ENCODE peak calls at places on chromosomes 3 and 15, in seven cellular contexts. N is astrocyte of the spinal cord, O is dorsolateral prefrontal cortex, D is progenitor cell of endocrine pancreas, I is GM12865, R is WERI-Rb-1, L is lower leg skin. W is an unnamed sample.

GRCh38 chr3:52077376-52077775 is 21.0 kb upstream of the DUSP7 start:
- DNase-seq in N (no peak), O (no peak), D (no peak), I (no peak), R (no peak), L (no peak), W (no peak)

GRCh38 chr3:196164576-196164975 is 46.6 kb downstream of the ZDHHC19 start:
- DNase-seq in N (no peak), O (no peak), D (no peak), I (no peak), R (no peak), L (no peak), W (no peak)

GRCh38 chr3:52886049-52886730 is 11.2 kb downstream of the STIMATE start:
- DNase-seq in N (no peak), O (no peak), D (no peak), I (no peak), R (no peak), L (no peak), W (no peak)

GRCh38 chr3:64798316-64798715 is 110.5 kb upstream of the ADAMTS9 start:
- DNase-seq in N (no peak), O (no peak), D (no peak), I (no peak), R (no peak), L (no peak), W (no peak)

GRCh38 chr3:18501679-18502343 is 76.7 kb upstream of the SATB1 start:
- DNase-seq in N (no peak), O (no peak), D (no peak), I (no peak), R (no peak), L (no peak), W (no peak)

GRCh38 chr15:64713592-64713991 is 61.8 kb downstream of the RBPMS2 start:
- DNase-seq in N (no peak), O (no peak), D (no peak), I (no peak), R (no peak), L (no peak), W (no peak)

GRCh38 chr3:193040836-193041672 is 123.4 kb upstream of the MB21D2 start:
- DNase-seq in N (peak; percentile 66), O (no peak), D (no peak), I (peak; percentile 68), R (peak; percentile 7), L (no peak), W (peak; percentile 53)

GRCh38 chr3:2303567-2303966 is 204.9 kb downstream of the CNTN4 start:
- DNase-seq in N (peak; percentile 0), O (no peak), D (peak; percentile 56), I (peak; percentile 39), R (no peak), L (no peak), W (peak; percentile 15)

GRCh38 chr15:31147943-31148621 is 46.6 kb upstream of the TRPM1 start:
- DNase-seq in N (no peak), O (no peak), D (no peak), I (no peak), R (no peak), L (peak; percentile 50), W (no peak)

GRCh38 chr15:78370013-78370412 is 29.9 kb downstream of the CRABP1 start:
- DNase-seq in N (no peak), O (no peak), D (no peak), I (no peak), R (peak; percentile 68), L (peak; percentile 69), W (no peak)

GRCh38 chr15:64478863-64479262 is 18.5 kb downstream of the ZNF609 start:
- DNase-seq in N (no peak), O (no peak), D (no peak), I (no peak), R (no peak), L (no peak), W (no peak)

GRCh38 chr15:97027772-97028171 is 697.3 kb downstream of the NR2F2 start:
- DNase-seq in N (no peak), O (no peak), D (no peak), I (no peak), R (no peak), L (no peak), W (no peak)

GRCh38 chr3:52144034-52144795 is 10.0 kb downstream of the POC1A start:
- DNase-seq in N (peak; percentile 84), O (peak; percentile 83), D (peak; percentile 71), I (peak; percentile 90), R (peak; percentile 88), L (peak; percentile 96), W (peak; percentile 90)

GRCh38 chr3:141275511-141275910 is 43.9 kb downstream of the PXYLP1 start:
- DNase-seq in N (no peak), O (no peak), D (no peak), I (no peak), R (no peak), L (no peak), W (no peak)

GRCh38 chr15:51193526-51193925 is 98.8 kb upstream of the TNFAIP8L3 start:
- DNase-seq in N (peak; percentile 17), O (no peak), D (no peak), I (no peak), R (no peak), L (no peak), W (no peak)

GRCh38 chr3:33278106-33278672 is 947 bp downstream of the FBXL2 start:
- DNase-seq in N (peak; percentile 19), O (peak; percentile 5), D (no peak), I (no peak), R (peak; percentile 24), L (no peak), W (no peak)

GRCh38 chr15:47196057-47196456 is 521.2 kb upstream of the SEMA6D start:
- DNase-seq in N (peak; percentile 82), O (peak; percentile 55), D (peak; percentile 68), I (peak; percentile 82), R (peak; percentile 91), L (peak; percentile 93), W (peak; percentile 50)

GRCh38 chr3:43996379-43997301 is 245.0 kb upstream of the TOPAZ1 start:
- DNase-seq in N (peak; percentile 63), O (no peak), D (no peak), I (peak; percentile 78), R (peak; percentile 58), L (peak; percentile 83), W (peak; percentile 71)

GRCh38 chr3:139745831-139746230 is 68.1 kb upstream of the NMNAT3 start:
- DNase-seq in N (peak; percentile 54), O (no peak), D (no peak), I (peak; percentile 28), R (no peak), L (no peak), W (no peak)

DNA sequence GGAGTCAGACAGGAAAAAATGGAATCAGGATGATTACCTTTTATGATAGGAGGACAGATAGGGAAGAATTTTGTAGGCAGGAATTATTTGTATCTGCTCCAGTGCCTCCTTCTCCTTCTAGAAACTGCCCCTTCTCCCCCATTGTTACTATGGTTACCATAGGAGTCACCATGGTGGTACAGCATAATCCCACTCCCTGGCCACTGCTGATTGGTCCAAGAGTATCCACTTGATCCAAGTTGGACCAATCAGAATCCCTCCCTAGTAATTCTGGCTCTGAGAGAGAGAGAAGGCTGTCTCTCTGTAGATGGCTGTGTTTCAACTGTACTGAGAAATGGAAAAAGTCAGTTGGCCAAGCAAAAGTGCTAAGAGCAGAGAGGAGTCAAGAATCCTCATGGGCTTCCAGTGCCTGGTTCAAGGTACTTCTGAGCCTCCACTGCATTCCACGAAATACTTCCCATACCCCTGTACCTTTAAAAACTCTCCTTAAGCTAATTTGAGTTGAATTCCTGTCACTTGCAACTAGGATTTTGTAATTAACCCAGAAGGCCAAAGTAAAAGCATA is 120.6 kb upstream of the SPATA12 start:
- DNase-seq in N (no peak), O (no peak), D (no peak), I (no peak), R (no peak), L (no peak), W (no peak)
- TF ChIP-seq CTCF in N (no peak), O (no peak), D (no peak), I (no peak), R (no peak), L (no peak), W (no peak)

GRCh38 chr15:54772663-54773062 is 424.1 kb downstream of the RSL24D1 start:
- DNase-seq in N (no peak), O (no peak), D (no peak), I (no peak), R (no peak), L (no peak), W (no peak)

DNA sequence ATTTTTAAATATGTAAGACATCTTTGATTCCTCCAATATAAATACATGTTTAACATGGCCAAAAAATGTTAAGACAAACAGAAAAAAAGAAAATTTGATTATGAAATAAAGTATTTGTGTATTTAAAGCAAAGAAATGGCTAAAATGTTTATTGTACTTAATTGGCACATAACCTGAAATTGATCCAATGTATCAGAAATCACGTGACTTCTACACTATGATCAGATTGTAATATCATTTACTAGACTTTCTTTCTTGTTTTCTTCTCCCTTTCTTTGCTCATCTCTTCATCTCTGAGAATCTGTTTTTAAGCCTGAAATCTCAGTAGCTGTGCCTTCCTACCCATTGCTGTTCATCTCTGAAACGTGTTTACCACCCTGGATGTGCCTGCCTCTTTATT is 420.3 kb downstream of the RSL24D1 start:
- DNase-seq in N (no peak), O (no peak), D (no peak), I (no peak), R (no peak), L (no peak), W (no peak)
- TF ChIP-seq CTCF in N (no peak), O (no peak), D (no peak), I (no peak), R (no peak), L (no peak), W (no peak)

DNA sequence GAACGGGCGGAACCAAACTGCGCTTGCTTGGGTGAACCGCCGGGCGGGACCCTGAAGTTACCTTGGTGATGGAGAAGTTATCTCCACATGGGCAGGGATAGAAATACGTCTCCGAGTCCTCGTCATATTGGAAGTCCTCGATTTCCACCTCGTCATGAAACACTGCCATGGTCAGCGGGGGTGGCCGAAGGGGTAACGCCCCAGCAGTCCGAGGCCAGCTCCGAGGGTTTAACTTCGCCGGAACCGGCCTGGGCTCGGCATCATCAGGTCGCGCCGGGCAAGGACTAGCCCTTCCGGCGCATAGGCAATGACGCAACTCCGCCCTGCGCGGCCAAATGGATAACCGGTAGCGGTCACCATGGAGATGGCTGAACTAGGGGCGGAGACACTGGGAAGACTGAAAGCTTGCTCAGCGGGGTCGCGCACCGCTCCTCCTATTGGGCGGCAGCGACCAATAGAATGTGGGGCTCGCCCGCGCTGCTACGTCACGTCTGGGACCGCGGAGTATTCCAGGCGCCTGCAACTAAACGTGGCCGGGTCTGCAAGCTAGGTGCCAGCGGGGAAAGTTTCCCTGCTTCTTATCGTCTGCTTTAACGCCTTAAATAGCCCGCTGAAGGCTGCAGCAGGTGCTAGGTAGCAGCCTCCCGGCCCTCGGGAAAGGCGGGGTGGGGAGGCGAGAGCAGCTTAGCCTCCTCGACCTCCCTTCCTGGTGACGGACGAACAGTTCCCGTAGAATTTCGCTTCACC is at the start of the genes DPH3 and OXNAD1:
- DNase-seq in N (peak; percentile 100), O (peak; percentile 98), D (peak; percentile 99), I (peak; percentile 99), R (peak; percentile 99), L (peak; percentile 100), W (peak; percentile 96)
- TF ChIP-seq CTCF in N (no peak), O (peak; percentile 22), D (no peak), I (no peak), R (no peak), L (no peak), W (no peak)

DNA sequence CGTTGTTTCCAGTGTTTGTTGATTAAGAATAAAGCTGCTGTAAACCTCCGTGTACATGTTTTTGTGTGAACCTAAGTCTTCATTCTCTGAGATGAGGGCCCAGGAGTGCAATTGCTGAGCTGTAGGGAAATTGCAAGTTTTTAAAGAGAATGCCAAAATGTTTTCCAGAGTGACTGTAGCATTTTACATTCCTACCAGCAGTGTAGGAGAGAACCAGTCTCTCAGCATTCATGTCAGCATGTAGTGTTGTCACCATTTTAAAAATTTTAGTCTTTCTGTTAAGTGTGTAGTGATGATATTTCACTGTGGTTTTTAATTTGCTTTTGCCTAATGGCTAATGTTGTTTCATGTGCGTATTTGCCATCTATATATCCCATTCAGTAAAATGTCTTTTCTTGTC is 3.4 kb upstream of the MGLL start:
- DNase-seq in N (no peak), O (no peak), D (no peak), I (no peak), R (no peak), L (no peak), W (no peak)
- TF ChIP-seq CTCF in N (peak; percentile 14), O (no peak), D (no peak), I (no peak), R (no peak), L (no peak), W (no peak)

W was measured in GM13976.